ENCODE peak calls at places on chromosomes 3 and 15, in ten cellular contexts. L is kidney; B is NCI-H2081; G is effector memory CD4-positive, alpha-beta T cell; N is activated CD8-positive, alpha-beta memory T cell treated with anti-CD3 and anti-CD28 coated beads, Interleukin-2, amount 50 U/mL, for 4 hours; F is WTC11; W is amniotic epithelial cell; J is upper lobe of right lung; U is LoVo; Z is Kasumi-1. E is an unnamed sample.

GRCh38 chr15:77839431-77839830 is 206.7 kb upstream of the LINGO1 start:
- DNase-seq in G (no peak), L (peak; percentile 31), U (no peak), B (no peak), N (no peak), Z (no peak), W (no peak), J (peak; percentile 41), F (no peak), E (no peak)

GRCh38 chr3:51434746-51435323 is 43.8 kb downstream of the RBM15B start:
- DNase-seq in Z (peak; percentile 71), N (peak; percentile 31), W (peak; percentile 68), J (no peak), G (no peak), F (peak; percentile 30), L (no peak), U (peak; percentile 20), B (peak; percentile 8), E (peak; percentile 28)

GRCh38 chr15:92520914-92521623 is 127.4 kb downstream of the ST8SIA2 start:
- DNase-seq in F (no peak), J (no peak), G (no peak), B (no peak), W (no peak), Z (no peak), U (no peak), N (no peak), L (no peak), E (no peak)

GRCh38 chr15:62254137-62254934 is 89.3 kb upstream of the C2CD4B start:
- DNase-seq in J (peak; percentile 72), Z (no peak), L (peak; percentile 83), G (peak; percentile 19), N (peak; percentile 52), U (peak; percentile 51), B (peak; percentile 52), F (peak; percentile 84), W (peak; percentile 13), E (no peak)

GRCh38 chr3:169668957-169669681 is 5.6 kb upstream of the MECOM start:
- DNase-seq in J (peak; percentile 94), Z (peak; percentile 53), F (peak; percentile 86), N (no peak), U (peak; percentile 83), W (no peak), L (peak; percentile 93), G (no peak), B (peak; percentile 91), E (peak; percentile 4)

GRCh38 chr15:83066034-83066760 is 855 bp downstream of the BTBD1 start:
- DNase-seq in L (no peak), U (peak; percentile 7), B (no peak), J (no peak), Z (no peak), N (no peak), F (no peak), G (no peak), W (no peak), E (no peak)

GRCh38 chr3:195811756-195812155 is at the start of gene MUC4:
- DNase-seq in F (peak; percentile 50), B (peak; percentile 44), Z (no peak), G (no peak), U (no peak), W (no peak), L (no peak), J (no peak), N (no peak), E (no peak)

GRCh38 chr15:86178845-86179244 is 99.2 kb downstream of the AGBL1 start:
- DNase-seq in G (no peak), L (no peak), U (no peak), N (no peak), Z (no peak), F (peak; percentile 30), W (no peak), J (no peak), B (no peak), E (no peak)

GRCh38 chr3:55604846-55605245 is 117.7 kb upstream of the WNT5A start:
- DNase-seq in N (no peak), U (no peak), G (no peak), Z (no peak), L (no peak), W (no peak), B (no peak), J (no peak), F (no peak), E (no peak)

GRCh38 chr3:183692436-183692835 is 5.2 kb upstream of the YEATS2 start:
- DNase-seq in L (no peak), G (no peak), B (no peak), J (no peak), U (no peak), F (no peak), Z (no peak), W (no peak), N (no peak), E (no peak)

GRCh38 chr15:81023483-81024264 is 23.0 kb downstream of the TLNRD1 start:
- DNase-seq in J (peak; percentile 82), F (no peak), L (peak; percentile 75), N (no peak), W (peak; percentile 41), U (no peak), G (no peak), B (no peak), Z (peak; percentile 22), E (peak; percentile 99)

GRCh38 chr15:28914483-28915023 is 28.8 kb downstream of the APBA2 start:
- DNase-seq in B (no peak), W (no peak), G (no peak), N (no peak), F (no peak), L (peak; percentile 62), J (peak; percentile 46), U (no peak), Z (no peak), E (no peak)

GRCh38 chr3:150374975-150375374 is 33.1 kb upstream of the TSC22D2 start:
- DNase-seq in U (no peak), F (no peak), J (no peak), W (no peak), N (no peak), G (no peak), L (no peak), Z (no peak), B (no peak), E (no peak)

GRCh38 chr3:183298708-183299153 is 45.7 kb downstream of the B3GNT5 start:
- DNase-seq in Z (peak; percentile 79), N (no peak), L (no peak), J (peak; percentile 80), F (peak; percentile 33), W (peak; percentile 94), G (no peak), U (no peak), B (peak; percentile 87), E (peak; percentile 84)

GRCh38 chr3:187997946-187998561 is 155.9 kb upstream of the LPP start:
- DNase-seq in F (no peak), Z (no peak), B (no peak), W (no peak), N (no peak), G (no peak), U (no peak), J (no peak), L (no peak), E (no peak)

GRCh38 chr3:24583004-24583403 is 88.4 kb upstream of the THRB start:
- DNase-seq in U (no peak), L (no peak), B (no peak), F (no peak), J (no peak), Z (no peak), G (no peak), N (no peak), W (no peak), E (no peak)

GRCh38 chr15:69482686-69483256 is 30.2 kb downstream of the RPLP1 start:
- DNase-seq in Z (no peak), L (no peak), B (no peak), W (no peak), G (no peak), N (no peak), J (peak; percentile 16), U (no peak), F (no peak), E (no peak)

GRCh38 chr15:93231261-93231939 is 142.4 kb upstream of the RGMA start:
- DNase-seq in J (no peak), W (no peak), N (no peak), B (no peak), F (no peak), Z (no peak), G (no peak), L (no peak), U (no peak), E (no peak)

GRCh38 chr15:77617507-77618285 is 15.0 kb downstream of the LINGO1 start:
- DNase-seq in Z (peak; percentile 17), B (no peak), L (no peak), N (no peak), W (peak; percentile 29), J (no peak), G (no peak), F (peak; percentile 56), U (peak; percentile 19), E (peak; percentile 28)

GRCh38 chr3:120304569-120305090 is 19.6 kb upstream of the GPR156 start:
- DNase-seq in W (no peak), F (no peak), G (no peak), U (no peak), Z (no peak), N (no peak), J (no peak), L (no peak), B (no peak), E (no peak)